ENCODE peak calls at places on chromosomes 13 and 19, in four cellular contexts. One of them, this sample, is unnamed. For H3K4me1, the result is how much of the 10 kb centered on the place peaks cover.

GRCh38 chr19:38218204-38218603 is 5.8 kb downstream of the DPF1 start:
- DNase-seq in IMR-90: no peak
- DNase-seq in pancreas: no peak
- DNase-seq in spleen: no peak
- DNase-seq in this sample: no peak

GRCh38 chr13:36420437-36420891 is 11.8 kb upstream of the CCNA1 start:
- DNase-seq in IMR-90: peak
- DNase-seq in pancreas: peak
- DNase-seq in spleen: peak
- DNase-seq in this sample: peak

GRCh38 chr13:51768378-51768921 is 35.5 kb downstream of the DHRS12 start:
- DNase-seq in IMR-90: no peak
- DNase-seq in pancreas: no peak
- DNase-seq in spleen: no peak
- DNase-seq in this sample: no peak

GRCh38 chr19:20066861-20067260 is 10.9 kb upstream of the ZNF90 start:
- DNase-seq in IMR-90: no peak
- DNase-seq in pancreas: no peak
- DNase-seq in spleen: no peak
- DNase-seq in this sample: no peak

GRCh38 chr13:105007166-105007808 is 1528.2 kb downstream of the EFNB2 start:
- DNase-seq in IMR-90: no peak
- DNase-seq in pancreas: no peak
- DNase-seq in spleen: no peak
- DNase-seq in this sample: no peak

GRCh38 chr13:28324181-28324789 is 170.6 kb downstream of the FLT1 start:
- DNase-seq in IMR-90: peak
- DNase-seq in pancreas: peak
- DNase-seq in spleen: no peak
- DNase-seq in this sample: no peak

GRCh38 chr19:13100031-13100588 is 2.5 kb downstream of the LYL1 start:
- DNase-seq in IMR-90: no peak
- DNase-seq in pancreas: no peak
- DNase-seq in spleen: peak
- DNase-seq in this sample: no peak

GRCh38 chr19:54160182-54160811 is 776 bp upstream of the LENG1 start:
- DNase-seq in IMR-90: peak
- DNase-seq in pancreas: peak
- DNase-seq in spleen: peak
- DNase-seq in this sample: no peak

GRCh38 chr13:59416561-59416960 is 747.2 kb downstream of the DIAPH3 start:
- DNase-seq in IMR-90: no peak
- DNase-seq in pancreas: no peak
- DNase-seq in spleen: no peak
- DNase-seq in this sample: no peak

GRCh38 chr13:105273665-105274222 is 1261.7 kb downstream of the EFNB2 start:
- DNase-seq in IMR-90: no peak
- DNase-seq in pancreas: no peak
- DNase-seq in spleen: no peak
- DNase-seq in this sample: no peak

GRCh38 chr19:20661150-20661819 is at the start of gene ZNF626:
- DNase-seq in IMR-90: peak
- DNase-seq in pancreas: peak
- DNase-seq in spleen: peak
- DNase-seq in this sample: peak

GRCh38 chr19:48495391-48495790 is 16.2 kb downstream of the LMTK3 start:
- DNase-seq in IMR-90: no peak
- DNase-seq in pancreas: no peak
- DNase-seq in spleen: no peak
- DNase-seq in this sample: no peak
- H3K4me1 ChIP-seq in IMR-90: under half
- H3K4me1 ChIP-seq in pancreas: under half
- H3K4me1 ChIP-seq in spleen: half or more
- H3K4me1 ChIP-seq in this sample: under half

DNA sequence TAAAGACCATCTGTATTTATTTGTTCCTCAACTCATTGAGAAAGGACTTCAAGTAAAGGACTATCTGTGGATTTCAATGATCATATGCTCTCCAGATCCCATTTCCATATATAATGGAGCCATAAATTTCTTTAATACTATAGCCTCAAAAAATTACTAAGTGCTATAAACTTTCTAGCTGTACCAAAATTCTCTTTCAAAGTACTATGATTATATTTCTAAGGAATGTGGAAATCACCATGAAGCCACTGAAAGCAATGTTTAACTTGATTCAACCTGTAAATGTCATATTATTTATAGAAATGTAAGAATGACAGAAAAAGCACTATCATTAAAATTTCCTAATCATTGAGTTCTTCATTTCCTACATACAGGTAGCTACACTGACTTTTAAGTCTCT is 20.7 kb downstream of the TBC1D4 start:
- DNase-seq in IMR-90: peak
- DNase-seq in pancreas: no peak
- DNase-seq in spleen: no peak
- DNase-seq in this sample: no peak
- H3K4me1 ChIP-seq in IMR-90: under half
- H3K4me1 ChIP-seq in pancreas: under half
- H3K4me1 ChIP-seq in spleen: under half
- H3K4me1 ChIP-seq in this sample: under half

GRCh38 chr13:30863796-30864195 is 42.3 kb upstream of the MEDAG start:
- DNase-seq in IMR-90: no peak
- DNase-seq in pancreas: no peak
- DNase-seq in spleen: no peak
- DNase-seq in this sample: no peak
- H3K4me1 ChIP-seq in IMR-90: under half
- H3K4me1 ChIP-seq in pancreas: under half
- H3K4me1 ChIP-seq in spleen: under half
- H3K4me1 ChIP-seq in this sample: under half

GRCh38 chr13:110309661-110310524 is 2.8 kb downstream of the COL4A2 start:
- DNase-seq in IMR-90: no peak
- DNase-seq in pancreas: no peak
- DNase-seq in spleen: no peak
- DNase-seq in this sample: no peak
- H3K4me1 ChIP-seq in IMR-90: under half
- H3K4me1 ChIP-seq in pancreas: under half
- H3K4me1 ChIP-seq in spleen: half or more
- H3K4me1 ChIP-seq in this sample: half or more

DNA sequence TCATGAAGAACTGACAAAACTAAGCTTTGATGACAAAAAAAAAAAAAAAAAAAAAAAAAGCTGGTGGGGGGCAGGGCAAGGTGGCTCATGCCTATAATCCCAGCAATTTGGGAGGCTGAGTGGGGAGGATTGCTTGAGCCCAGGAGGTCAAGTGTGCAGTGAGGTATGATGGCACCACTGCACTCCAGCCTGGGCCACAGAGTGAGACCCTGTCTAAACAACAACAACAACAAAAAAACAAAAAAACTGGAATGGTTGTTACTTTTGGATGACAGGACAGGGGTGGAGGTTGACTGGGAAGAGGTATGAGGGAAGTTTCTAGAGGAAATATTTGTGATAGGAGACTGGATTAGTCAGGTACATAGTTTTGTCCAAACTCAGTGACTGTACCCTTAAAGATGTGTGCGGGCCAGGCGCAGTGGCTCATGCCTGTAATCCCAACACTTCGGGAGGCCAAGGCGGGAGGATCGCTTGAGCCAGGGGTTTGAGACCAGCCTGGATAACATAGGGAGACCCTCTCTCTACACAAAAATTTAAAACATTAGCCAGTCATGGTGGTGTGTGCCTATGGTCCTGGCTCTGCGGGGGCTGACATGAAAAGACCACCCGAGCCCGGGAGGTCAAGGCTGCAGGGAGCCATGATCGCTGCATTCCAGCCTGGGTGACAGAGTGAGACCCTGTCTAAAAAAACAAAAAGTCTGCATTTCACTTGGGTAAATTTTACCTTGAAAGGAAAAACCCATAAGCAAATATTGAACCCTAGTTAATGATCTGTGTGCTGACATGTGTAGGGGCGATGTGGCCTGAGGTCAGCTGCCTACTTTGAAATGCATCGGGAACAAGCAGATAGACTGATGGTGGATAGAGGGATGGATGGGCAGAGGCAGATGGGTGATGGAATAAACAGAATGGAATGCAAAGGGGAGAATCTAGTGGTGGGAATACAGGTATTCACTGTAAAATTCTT is 37.0 kb downstream of the CERS4 start:
- DNase-seq in IMR-90: no peak
- DNase-seq in pancreas: no peak
- DNase-seq in spleen: no peak
- DNase-seq in this sample: no peak
- H3K4me1 ChIP-seq in IMR-90: under half
- H3K4me1 ChIP-seq in pancreas: under half
- H3K4me1 ChIP-seq in spleen: under half
- H3K4me1 ChIP-seq in this sample: under half

GRCh38 chr13:30381049-30381448 is 41.2 kb upstream of the UBE2L5 start:
- DNase-seq in IMR-90: no peak
- DNase-seq in pancreas: no peak
- DNase-seq in spleen: no peak
- DNase-seq in this sample: no peak
- H3K4me1 ChIP-seq in IMR-90: under half
- H3K4me1 ChIP-seq in pancreas: under half
- H3K4me1 ChIP-seq in spleen: under half
- H3K4me1 ChIP-seq in this sample: under half

GRCh38 chr19:3723883-3724282 is 15.7 kb downstream of the TJP3 start:
- DNase-seq in IMR-90: no peak
- DNase-seq in pancreas: no peak
- DNase-seq in spleen: no peak
- DNase-seq in this sample: no peak
- H3K4me1 ChIP-seq in IMR-90: under half
- H3K4me1 ChIP-seq in pancreas: under half
- H3K4me1 ChIP-seq in spleen: under half
- H3K4me1 ChIP-seq in this sample: under half

DNA sequence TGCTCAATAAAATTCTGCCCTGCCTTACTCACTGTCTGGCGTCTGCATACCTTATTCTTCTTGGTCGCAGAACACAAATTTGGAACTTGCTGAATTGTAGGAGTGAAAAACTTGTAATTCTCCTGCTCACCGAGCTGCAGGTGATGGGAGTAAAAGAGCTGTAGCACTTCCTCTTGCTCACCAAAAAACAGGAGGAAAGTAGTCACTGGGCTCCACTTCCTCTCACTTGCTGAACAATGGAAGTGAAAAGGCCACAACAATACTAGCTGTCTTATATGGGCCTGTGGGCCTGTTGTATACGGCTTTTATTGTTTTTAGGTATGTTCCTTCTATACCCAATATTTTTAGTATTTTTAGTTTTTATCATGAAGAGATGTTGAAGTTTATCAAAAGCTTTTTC is 978.7 kb downstream of the SLITRK5 start:
- DNase-seq in IMR-90: no peak
- DNase-seq in pancreas: no peak
- DNase-seq in spleen: no peak
- DNase-seq in this sample: no peak
- H3K4me1 ChIP-seq in IMR-90: under half
- H3K4me1 ChIP-seq in pancreas: under half
- H3K4me1 ChIP-seq in spleen: under half
- H3K4me1 ChIP-seq in this sample: under half

GRCh38 chr13:40619479-40619814 is 47.0 kb downstream of the FOXO1 start:
- DNase-seq in IMR-90: no peak
- DNase-seq in pancreas: no peak
- DNase-seq in spleen: no peak
- DNase-seq in this sample: no peak
- H3K4me1 ChIP-seq in IMR-90: under half
- H3K4me1 ChIP-seq in pancreas: under half
- H3K4me1 ChIP-seq in spleen: half or more
- H3K4me1 ChIP-seq in this sample: half or more

DNA sequence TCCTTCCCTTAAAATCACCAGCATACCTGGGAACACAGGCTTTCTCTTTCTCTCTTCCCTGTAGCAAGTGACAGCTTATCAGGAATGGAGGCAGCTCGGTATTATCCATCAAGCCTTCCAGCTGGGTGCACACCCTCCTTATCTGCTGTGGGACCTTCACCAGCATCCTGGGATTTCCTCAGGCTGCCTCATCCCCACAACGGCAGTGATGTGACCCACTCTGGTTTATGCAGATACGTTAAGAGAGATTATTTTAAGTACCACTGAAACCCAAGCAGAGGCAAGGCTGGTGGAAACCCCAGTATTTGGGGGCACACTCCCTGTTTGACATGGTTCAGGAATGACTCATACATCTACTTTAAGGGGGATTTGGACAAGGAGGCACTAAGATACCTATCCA is 192.1 kb downstream of the TM9SF2 start:
- DNase-seq in IMR-90: no peak
- DNase-seq in pancreas: no peak
- DNase-seq in spleen: no peak
- DNase-seq in this sample: no peak
- H3K4me1 ChIP-seq in IMR-90: under half
- H3K4me1 ChIP-seq in pancreas: under half
- H3K4me1 ChIP-seq in spleen: under half
- H3K4me1 ChIP-seq in this sample: under half

This sample was measured in heart right ventricle.